ENCODE peak calls at places on chromosome 11, in six cellular contexts. T is activated T-cell treated with anti-CD3 and anti-CD28 coated beads for 4 hours, L is A673, W is NCI-H1417 treated with DMSO at 0.1 percent for 48 hours, Q is NCI-H1436, B is iris pigment epithelial cell. Y is an unnamed sample.
A peak's percentile ranks its signal among the peaks of the same experiment; 100 is the strongest.

GRCh38 chr11:122207921-122208764 is 92.1 kb upstream of the BLID start:
- DNase-seq in T (no peak), L (no peak), W (no peak), Q (no peak), B (peak; percentile 93), Y (no peak)

GRCh38 chr11:43927925-43928707 is 14.3 kb upstream of the C11orf96 start:
- DNase-seq in T (no peak), L (no peak), W (no peak), Q (no peak), B (no peak), Y (no peak)

GRCh38 chr11:31449040-31449439 is 60.4 kb downstream of the IMMP1L start:
- DNase-seq in T (no peak), L (no peak), W (peak; percentile 86), Q (no peak), B (no peak), Y (no peak)

GRCh38 chr11:122663764-122664163 is 8.2 kb downstream of the UBASH3B start:
- DNase-seq in T (no peak), L (no peak), W (no peak), Q (no peak), B (no peak), Y (no peak)

GRCh38 chr11:61079416-61080150 is 22.7 kb upstream of the CD5 start:
- DNase-seq in T (no peak), L (no peak), W (no peak), Q (no peak), B (no peak), Y (no peak)

GRCh38 chr11:95065336-95065735 is 1.4 kb upstream of the SRSF8 start:
- DNase-seq in T (no peak), L (no peak), W (no peak), Q (peak; percentile 12), B (no peak), Y (no peak)

GRCh38 chr11:69131644-69132300 is 24.0 kb upstream of the SMIM38 start:
- DNase-seq in T (no peak), L (peak; percentile 88), W (no peak), Q (peak; percentile 17), B (peak; percentile 71), Y (no peak)

GRCh38 chr11:127521413-127521812 is 520.8 kb upstream of the KIRREL3 start:
- DNase-seq in T (no peak), L (no peak), W (no peak), Q (no peak), B (peak; percentile 17), Y (no peak)

GRCh38 chr11:77547863-77548551 is 41.7 kb upstream of the AQP11 start:
- DNase-seq in T (peak; percentile 4), L (peak; percentile 77), W (peak; percentile 40), Q (peak; percentile 77), B (peak; percentile 73), Y (peak; percentile 43)

GRCh38 chr11:3215346-3216026 is 3.1 kb downstream of the MRGPRG start:
- DNase-seq in T (no peak), L (peak; percentile 38), W (no peak), Q (no peak), B (no peak), Y (no peak)

GRCh38 chr11:3132271-3132781 is 32.8 kb downstream of the OSBPL5 start:
- DNase-seq in T (no peak), L (no peak), W (no peak), Q (no peak), B (no peak), Y (no peak)

GRCh38 chr11:79198898-79199250 is 242.0 kb downstream of the TENM4 start:
- DNase-seq in T (no peak), L (no peak), W (no peak), Q (no peak), B (peak; percentile 54), Y (no peak)

GRCh38 chr11:77039491-77040400 is 5.5 kb downstream of the B3GNT6 start:
- DNase-seq in T (no peak), L (peak; percentile 76), W (no peak), Q (no peak), B (peak; percentile 51), Y (no peak)

GRCh38 chr11:94602430-94603372 is 35.5 kb downstream of the PIWIL4 start:
- DNase-seq in T (no peak), L (peak; percentile 62), W (no peak), Q (no peak), B (peak; percentile 91), Y (no peak)

GRCh38 chr11:110762596-110762995 is 50.4 kb upstream of the ARHGAP20 start:
- DNase-seq in T (no peak), L (peak; percentile 34), W (no peak), Q (no peak), B (peak; percentile 45), Y (no peak)

GRCh38 chr11:72439455-72439854 is 5.1 kb upstream of the CLPB start:
- DNase-seq in T (no peak), L (no peak), W (no peak), Q (no peak), B (peak; percentile 87), Y (no peak)

GRCh38 chr11:17894929-17895658 is 117.8 kb downstream of the SERGEF start:
- DNase-seq in T (no peak), L (no peak), W (no peak), Q (no peak), B (no peak), Y (no peak)

GRCh38 chr11:126919147-126919823 is 81.3 kb downstream of the KIRREL3 start:
- DNase-seq in T (no peak), L (no peak), W (no peak), Q (no peak), B (no peak), Y (no peak)

GRCh38 chr11:60040109-60040508 is at the start of gene OOSP2:
- DNase-seq in T (no peak), L (no peak), W (no peak), Q (no peak), B (no peak), Y (no peak)

GRCh38 chr11:126874831-126875230 is 125.7 kb downstream of the KIRREL3 start:
- DNase-seq in T (no peak), L (peak; percentile 10), W (no peak), Q (no peak), B (no peak), Y (no peak)

GRCh38 chr11:57798905-57799559 is 37.4 kb downstream of the CTNND1 start:
- DNase-seq in T (no peak), L (no peak), W (no peak), Q (no peak), B (peak; percentile 50), Y (no peak)

GRCh38 chr11:113690619-113691569 is 15.2 kb downstream of the TMPRSS5 start:
- DNase-seq in T (no peak), L (peak; percentile 23), W (no peak), Q (no peak), B (peak; percentile 77), Y (no peak)

GRCh38 chr11:104352036-104352435 is 188.1 kb upstream of the PDGFD start:
- DNase-seq in T (no peak), L (no peak), W (no peak), Q (no peak), B (no peak), Y (no peak)

GRCh38 chr11:26608507-26609146 is 36.6 kb upstream of the MUC15 start:
- DNase-seq in T (no peak), L (no peak), W (no peak), Q (no peak), B (no peak), Y (no peak)

GRCh38 chr11:87141322-87141721 is 103.6 kb downstream of the TMEM135 start:
- DNase-seq in T (no peak), L (no peak), W (no peak), Q (no peak), B (no peak), Y (no peak)

GRCh38 chr11:45843158-45843924 is 3.9 kb upstream of the CRY2 start:
- DNase-seq in T (peak; percentile 83), L (peak; percentile 98), W (no peak), Q (peak; percentile 80), B (peak; percentile 89), Y (peak; percentile 86)

GRCh38 chr11:119764108-119764874 is 35.3 kb upstream of the NECTIN1 start:
- DNase-seq in T (no peak), L (no peak), W (no peak), Q (no peak), B (peak; percentile 83), Y (no peak)

GRCh38 chr11:131809203-131809948 is 439.0 kb downstream of the NTM start:
- DNase-seq in T (no peak), L (peak; percentile 34), W (no peak), Q (no peak), B (no peak), Y (no peak)

GRCh38 chr11:27453701-27454100 is 18.9 kb downstream of the LGR4 start:
- DNase-seq in T (no peak), L (no peak), W (no peak), Q (no peak), B (no peak), Y (no peak)

Y was measured in NCI-H2227 treated with DMSO at 0.1 percent for 48 hours.